ENCODE peak calls at places on chromosome 12, in five cellular contexts. One of them, this sample, is unnamed.

GRCh38 chr12:88639361-88639760 is 59.1 kb upstream of the KITLG start:
- DNase-seq in right lobe of liver: no peak
- DNase-seq in CD4-positive, alpha-beta T cell: no peak
- DNase-seq in IMR-90: peak
- DNase-seq in cardiac muscle cell: peak
- DNase-seq in this sample: no peak

GRCh38 chr12:46177020-46177419 is 91.8 kb downstream of the SLC38A1 start:
- DNase-seq in right lobe of liver: no peak
- DNase-seq in CD4-positive, alpha-beta T cell: no peak
- DNase-seq in IMR-90: no peak
- DNase-seq in cardiac muscle cell: no peak
- DNase-seq in this sample: no peak

GRCh38 chr12:123064356-123064755 is 83.9 kb downstream of the ARL6IP4 start:
- DNase-seq in right lobe of liver: peak
- DNase-seq in CD4-positive, alpha-beta T cell: no peak
- DNase-seq in IMR-90: no peak
- DNase-seq in cardiac muscle cell: no peak
- DNase-seq in this sample: no peak

GRCh38 chr12:51686727-51687126 is 95.7 kb downstream of the SCN8A start:
- DNase-seq in right lobe of liver: no peak
- DNase-seq in CD4-positive, alpha-beta T cell: no peak
- DNase-seq in IMR-90: peak
- DNase-seq in cardiac muscle cell: peak
- DNase-seq in this sample: peak

GRCh38 chr12:59626382-59626781 is 30.6 kb downstream of the SLC16A7 start:
- DNase-seq in right lobe of liver: no peak
- DNase-seq in CD4-positive, alpha-beta T cell: no peak
- DNase-seq in IMR-90: peak
- DNase-seq in cardiac muscle cell: no peak
- DNase-seq in this sample: peak

GRCh38 chr12:124861492-124861891 is 2.2 kb downstream of the SCARB1 start:
- DNase-seq in right lobe of liver: no peak
- DNase-seq in CD4-positive, alpha-beta T cell: no peak
- DNase-seq in IMR-90: no peak
- DNase-seq in cardiac muscle cell: peak
- DNase-seq in this sample: no peak

GRCh38 chr12:16605666-16606116 is 271 bp downstream of the LMO3 start:
- DNase-seq in right lobe of liver: no peak
- DNase-seq in CD4-positive, alpha-beta T cell: no peak
- DNase-seq in IMR-90: peak
- DNase-seq in cardiac muscle cell: peak
- DNase-seq in this sample: peak

GRCh38 chr12:28350502-28350901 is 160.2 kb downstream of the CCDC91 start:
- DNase-seq in right lobe of liver: no peak
- DNase-seq in CD4-positive, alpha-beta T cell: no peak
- DNase-seq in IMR-90: no peak
- DNase-seq in cardiac muscle cell: peak
- DNase-seq in this sample: no peak

GRCh38 chr12:80702889-80703605 is 4.4 kb upstream of the MYF6 start:
- DNase-seq in right lobe of liver: peak
- DNase-seq in CD4-positive, alpha-beta T cell: no peak
- DNase-seq in IMR-90: peak
- DNase-seq in cardiac muscle cell: peak
- DNase-seq in this sample: peak

GRCh38 chr12:109696485-109697269 is 16.9 kb upstream of the FAM222A start:
- DNase-seq in right lobe of liver: no peak
- DNase-seq in CD4-positive, alpha-beta T cell: no peak
- DNase-seq in IMR-90: peak
- DNase-seq in cardiac muscle cell: peak
- DNase-seq in this sample: no peak

GRCh38 chr12:113855998-113856397 is 110.1 kb downstream of the RBM19 start:
- DNase-seq in right lobe of liver: no peak
- DNase-seq in CD4-positive, alpha-beta T cell: no peak
- DNase-seq in IMR-90: no peak
- DNase-seq in cardiac muscle cell: no peak
- DNase-seq in this sample: no peak

GRCh38 chr12:25767613-25768012 is 190.9 kb upstream of the RASSF8 start:
- DNase-seq in right lobe of liver: no peak
- DNase-seq in CD4-positive, alpha-beta T cell: no peak
- DNase-seq in IMR-90: peak
- DNase-seq in cardiac muscle cell: no peak
- DNase-seq in this sample: no peak

GRCh38 chr12:111368291-111368683 is 608 bp downstream of the PHETA1 start:
- DNase-seq in right lobe of liver: peak
- DNase-seq in CD4-positive, alpha-beta T cell: no peak
- DNase-seq in IMR-90: no peak
- DNase-seq in cardiac muscle cell: no peak
- DNase-seq in this sample: no peak

GRCh38 chr12:54148560-54149439 is 40.0 kb downstream of the SMUG1 start:
- DNase-seq in right lobe of liver: no peak
- DNase-seq in CD4-positive, alpha-beta T cell: no peak
- DNase-seq in IMR-90: no peak
- DNase-seq in cardiac muscle cell: no peak
- DNase-seq in this sample: no peak

GRCh38 chr12:55938826-55939501 is 8.0 kb downstream of the DGKA start:
- DNase-seq in right lobe of liver: no peak
- DNase-seq in CD4-positive, alpha-beta T cell: no peak
- DNase-seq in IMR-90: no peak
- DNase-seq in cardiac muscle cell: no peak
- DNase-seq in this sample: no peak

GRCh38 chr12:69872804-69873203 is 47.8 kb downstream of the MYRFL start:
- DNase-seq in right lobe of liver: no peak
- DNase-seq in CD4-positive, alpha-beta T cell: no peak
- DNase-seq in IMR-90: peak
- DNase-seq in cardiac muscle cell: peak
- DNase-seq in this sample: peak

GRCh38 chr12:111505601-111506036 is 93.5 kb downstream of the ATXN2 start:
- DNase-seq in right lobe of liver: no peak
- DNase-seq in CD4-positive, alpha-beta T cell: no peak
- DNase-seq in IMR-90: no peak
- DNase-seq in cardiac muscle cell: no peak
- DNase-seq in this sample: no peak

GRCh38 chr12:86729798-86730197 is 473.6 kb upstream of the MGAT4C start:
- DNase-seq in right lobe of liver: no peak
- DNase-seq in CD4-positive, alpha-beta T cell: no peak
- DNase-seq in IMR-90: no peak
- DNase-seq in cardiac muscle cell: no peak
- DNase-seq in this sample: no peak

GRCh38 chr12:132125736-132126135 is 18.4 kb downstream of the DDX51 start:
- DNase-seq in right lobe of liver: peak
- DNase-seq in CD4-positive, alpha-beta T cell: no peak
- DNase-seq in IMR-90: no peak
- DNase-seq in cardiac muscle cell: no peak
- DNase-seq in this sample: no peak

GRCh38 chr12:75587340-75588106 is 76.1 kb upstream of the KRR1 start:
- DNase-seq in right lobe of liver: no peak
- DNase-seq in CD4-positive, alpha-beta T cell: no peak
- DNase-seq in IMR-90: peak
- DNase-seq in cardiac muscle cell: no peak
- DNase-seq in this sample: no peak

DNA sequence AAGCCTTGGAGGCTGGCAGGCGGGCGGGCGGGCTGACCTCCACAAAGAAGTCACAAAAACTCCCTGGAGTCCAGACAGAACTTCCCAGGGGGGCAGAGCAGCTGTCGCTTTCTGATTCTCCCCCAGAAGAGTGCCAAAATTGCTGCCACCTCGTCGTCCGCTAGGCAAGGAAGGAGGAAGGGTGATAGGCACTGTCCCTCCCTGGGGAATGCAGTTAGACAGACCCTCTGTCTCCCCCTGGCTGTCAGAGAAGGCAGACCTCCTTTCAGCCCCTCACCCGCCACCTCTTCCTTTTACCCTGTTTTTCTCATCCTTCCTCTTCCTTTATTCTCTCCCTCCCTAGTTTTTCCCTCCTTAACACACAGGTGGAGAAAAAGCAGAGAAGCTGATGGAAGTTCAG is 18.7 kb downstream of the GRIN2B start:
- DNase-seq in right lobe of liver: no peak
- DNase-seq in CD4-positive, alpha-beta T cell: no peak
- DNase-seq in IMR-90: no peak
- DNase-seq in cardiac muscle cell: no peak
- DNase-seq in this sample: no peak
- H3K27ac ChIP-seq in right lobe of liver: no peak
- H3K27ac ChIP-seq in CD4-positive, alpha-beta T cell: no peak
- H3K27ac ChIP-seq in IMR-90: no peak
- H3K27ac ChIP-seq in cardiac muscle cell: no peak
- H3K27ac ChIP-seq in this sample: no peak

GRCh38 chr12:106106892-106107291 is 31.9 kb downstream of the NUAK1 start:
- DNase-seq in right lobe of liver: no peak
- DNase-seq in CD4-positive, alpha-beta T cell: no peak
- DNase-seq in IMR-90: peak
- DNase-seq in cardiac muscle cell: peak
- DNase-seq in this sample: peak
- TF ChIP-seq CTCF in right lobe of liver: no peak
- TF ChIP-seq CTCF in CD4-positive, alpha-beta T cell: no peak
- TF ChIP-seq CTCF in IMR-90: no peak
- TF ChIP-seq CTCF in cardiac muscle cell: no peak
- TF ChIP-seq CTCF in this sample: no peak

DNA sequence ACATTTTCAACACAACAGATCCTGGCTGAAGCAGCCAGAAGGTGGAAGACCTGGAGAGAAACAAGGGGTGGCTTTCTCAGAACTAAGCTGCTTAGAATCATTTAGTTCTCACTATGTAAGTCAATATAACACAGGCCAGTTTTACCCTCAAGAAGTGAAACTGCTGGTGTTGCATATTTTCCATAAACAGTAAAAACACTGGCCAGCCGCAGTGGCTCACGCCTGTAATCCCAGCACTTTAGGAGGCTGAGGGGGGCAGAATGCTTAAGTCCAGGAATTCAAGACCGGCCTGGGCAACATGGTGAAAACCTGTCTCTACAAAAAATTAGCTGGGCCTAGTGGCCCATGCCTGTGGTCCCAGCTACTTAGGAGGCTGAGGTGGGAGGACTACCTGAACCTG is 11.6 kb downstream of the STX2 start:
- DNase-seq in right lobe of liver: no peak
- DNase-seq in CD4-positive, alpha-beta T cell: no peak
- DNase-seq in IMR-90: no peak
- DNase-seq in cardiac muscle cell: no peak
- DNase-seq in this sample: no peak
- H3K27ac ChIP-seq in right lobe of liver: no peak
- H3K27ac ChIP-seq in CD4-positive, alpha-beta T cell: no peak
- H3K27ac ChIP-seq in IMR-90: peak
- H3K27ac ChIP-seq in cardiac muscle cell: no peak
- H3K27ac ChIP-seq in this sample: no peak

GRCh38 chr12:116443706-116444589 is 115.2 kb upstream of the MAP1LC3B2 start:
- DNase-seq in right lobe of liver: no peak
- DNase-seq in CD4-positive, alpha-beta T cell: no peak
- DNase-seq in IMR-90: no peak
- DNase-seq in cardiac muscle cell: no peak
- DNase-seq in this sample: peak

GRCh38 chr12:116442981-116443380 is 116.2 kb upstream of the MAP1LC3B2 start:
- DNase-seq in right lobe of liver: no peak
- DNase-seq in CD4-positive, alpha-beta T cell: no peak
- DNase-seq in IMR-90: peak
- DNase-seq in cardiac muscle cell: no peak
- DNase-seq in this sample: peak

GRCh38 chr12:116450406-116450910 is 108.7 kb upstream of the MAP1LC3B2 start:
- DNase-seq in right lobe of liver: no peak
- DNase-seq in CD4-positive, alpha-beta T cell: no peak
- DNase-seq in IMR-90: no peak
- DNase-seq in cardiac muscle cell: no peak
- DNase-seq in this sample: peak

GRCh38 chr12:116444590-116444943 is 114.6 kb upstream of the MAP1LC3B2 start:
- DNase-seq in right lobe of liver: no peak
- DNase-seq in CD4-positive, alpha-beta T cell: no peak
- DNase-seq in IMR-90: no peak
- DNase-seq in cardiac muscle cell: no peak
- DNase-seq in this sample: no peak

DNA sequence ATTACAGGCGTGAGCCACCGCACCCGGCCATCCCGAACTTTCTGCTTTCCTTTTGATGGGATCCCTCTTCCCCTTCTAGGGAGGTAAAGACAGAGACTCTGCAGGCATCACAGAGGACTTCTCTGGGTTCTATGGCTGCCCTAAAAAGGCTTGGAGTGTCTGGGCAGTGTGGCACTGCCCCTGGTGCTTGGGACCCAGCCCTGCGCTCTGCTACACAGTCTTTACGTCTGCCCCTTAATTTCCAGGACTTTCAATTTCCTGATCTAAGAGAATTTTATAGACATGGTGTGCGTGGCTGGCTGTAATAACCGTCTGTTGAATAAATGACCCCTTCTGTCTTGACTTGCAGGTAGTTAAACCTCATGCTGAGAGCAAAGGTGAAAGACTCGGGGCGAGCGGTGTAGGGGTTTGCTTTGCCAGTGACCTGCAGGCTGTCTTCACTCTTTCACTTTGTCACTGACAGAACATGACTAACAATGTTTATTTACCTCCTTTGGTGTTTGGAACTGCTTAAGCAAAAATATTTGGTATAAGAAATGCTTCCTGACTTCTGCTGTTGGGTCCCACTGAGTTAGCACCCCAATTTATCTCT is 110.9 kb upstream of the MAP1LC3B2 start:
- DNase-seq in right lobe of liver: no peak
- DNase-seq in CD4-positive, alpha-beta T cell: no peak
- DNase-seq in IMR-90: no peak
- DNase-seq in cardiac muscle cell: no peak
- DNase-seq in this sample: no peak
- TF ChIP-seq CTCF in right lobe of liver: no peak
- TF ChIP-seq CTCF in CD4-positive, alpha-beta T cell: no peak
- TF ChIP-seq CTCF in IMR-90: no peak
- TF ChIP-seq CTCF in cardiac muscle cell: no peak
- TF ChIP-seq CTCF in this sample: no peak

GRCh38 chr12:49260165-49260564 is 4.7 kb upstream of the TUBA1C start:
- DNase-seq in right lobe of liver: no peak
- DNase-seq in CD4-positive, alpha-beta T cell: no peak
- DNase-seq in IMR-90: peak
- DNase-seq in cardiac muscle cell: peak
- DNase-seq in this sample: peak
- H3K27ac ChIP-seq in right lobe of liver: no peak
- H3K27ac ChIP-seq in CD4-positive, alpha-beta T cell: no peak
- H3K27ac ChIP-seq in IMR-90: peak
- H3K27ac ChIP-seq in cardiac muscle cell: no peak
- H3K27ac ChIP-seq in this sample: peak

DNA sequence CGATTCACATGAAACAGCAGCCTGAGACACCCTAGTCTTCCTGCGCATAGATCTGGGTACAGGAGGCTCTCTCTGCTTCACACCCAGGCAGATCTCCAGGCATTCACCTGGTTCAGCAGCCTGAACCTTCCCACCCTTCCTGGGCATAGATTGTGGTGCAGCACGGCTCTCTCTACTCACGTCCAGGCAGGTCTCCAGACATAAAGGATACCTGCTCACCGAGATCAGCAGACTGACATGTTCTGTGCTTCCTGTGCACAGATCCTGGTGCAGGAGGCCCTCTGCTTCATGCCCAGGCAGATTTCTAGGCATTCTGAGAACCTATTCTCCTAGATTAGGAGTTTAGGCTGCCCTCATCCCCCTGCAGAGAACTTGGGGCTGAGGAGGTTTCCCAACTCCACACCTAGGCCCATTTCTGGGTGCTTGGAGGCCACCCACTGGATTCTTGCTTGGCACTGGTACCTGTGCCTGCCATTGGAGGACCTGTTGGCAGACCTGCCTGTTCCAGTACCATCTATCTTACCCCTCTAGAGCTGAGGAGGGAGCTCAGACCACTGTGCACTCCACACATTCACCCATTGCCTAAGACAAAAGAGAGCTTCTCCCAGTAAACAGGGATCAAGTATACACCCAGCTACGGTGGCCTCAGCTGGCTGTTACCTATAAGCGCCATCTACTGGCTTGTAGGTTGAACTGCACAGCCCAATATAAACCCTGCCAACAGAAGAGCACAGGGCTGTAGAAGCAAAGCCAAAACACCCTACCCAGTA is 28.0 kb upstream of the GARIN6 start:
- DNase-seq in right lobe of liver: peak
- DNase-seq in CD4-positive, alpha-beta T cell: no peak
- DNase-seq in IMR-90: peak
- DNase-seq in cardiac muscle cell: peak
- DNase-seq in this sample: peak
- TF ChIP-seq CTCF in right lobe of liver: peak
- TF ChIP-seq CTCF in CD4-positive, alpha-beta T cell: no peak
- TF ChIP-seq CTCF in IMR-90: peak
- TF ChIP-seq CTCF in cardiac muscle cell: peak
- TF ChIP-seq CTCF in this sample: peak

This sample was measured in foreskin keratinocyte.